ENCODE peak calls at places on chromosome 11, in seven cellular contexts. Z is lower lobe of right lung; G is activated CD4-positive, alpha-beta T cell treated with anti-CD3 and anti-CD28 coated beads, Interleukin-2, amount 50 U/mL, for 1 hour; T is psoas muscle; B is Kasumi-1; W is germinal center; A is HTR-8/SVneo. R is an unnamed sample.

GRCh38 chr11:101127348-101127698 is 2.3 kb downstream of the PGR start:
- DNase-seq in G (no peak), B (no peak), A (no peak), W (peak), T (peak), Z (peak), R (no peak)

GRCh38 chr11:44885065-44885777 is 65.5 kb downstream of the TP53I11 start:
- DNase-seq in G (no peak), Z (no peak), W (no peak), T (no peak), B (no peak), A (no peak), R (no peak)

GRCh38 chr11:36478700-36479329 is 31.3 kb downstream of the TRAF6 start:
- DNase-seq in B (peak), G (peak), W (no peak), Z (no peak), T (no peak), A (peak), R (no peak)

GRCh38 chr11:337711-338110 is 17.1 kb upstream of the IFITM3 start:
- DNase-seq in Z (no peak), A (no peak), B (no peak), G (no peak), T (no peak), W (no peak), R (no peak)

GRCh38 chr11:132008872-132009271 is 638.5 kb downstream of the NTM start:
- DNase-seq in W (no peak), Z (no peak), A (no peak), G (no peak), T (no peak), B (no peak), R (no peak)

GRCh38 chr11:45411221-45411946 is 125.2 kb upstream of the SYT13 start:
- DNase-seq in W (no peak), B (no peak), A (no peak), G (no peak), T (no peak), Z (no peak), R (no peak)

GRCh38 chr11:43580735-43581369 is 99.7 kb upstream of the HSD17B12 start:
- DNase-seq in G (no peak), A (no peak), B (no peak), Z (no peak), T (no peak), W (peak), R (no peak)

GRCh38 chr11:126319374-126319740 is 15.5 kb downstream of the DCPS start:
- DNase-seq in A (no peak), Z (no peak), T (no peak), B (no peak), W (no peak), G (no peak), R (no peak)

GRCh38 chr11:61377461-61378160 is 14.8 kb upstream of the TMEM216 start:
- DNase-seq in Z (no peak), B (no peak), W (no peak), G (no peak), A (no peak), T (no peak), R (no peak)

GRCh38 chr11:124882339-124883071 is 15.2 kb downstream of the ROBO4 start:
- DNase-seq in B (no peak), Z (no peak), A (no peak), T (no peak), G (no peak), W (no peak), R (no peak)

GRCh38 chr11:1150095-1150494 is 7.7 kb upstream of the MUC5AC start:
- DNase-seq in G (no peak), B (no peak), W (no peak), Z (no peak), A (no peak), T (peak), R (peak)